ENCODE peak calls at places on chromosomes 2 and 18, in eight cellular contexts. One of them, this sample, is unnamed.

GRCh38 chr2:20641123-20641985 is 9.5 kb downstream of the HS1BP3 start:
- DNase-seq in adrenal gland: peak; percentile 92
- DNase-seq in cardiac fibroblast: peak; percentile 30
- DNase-seq in GM06990: no peak
- DNase-seq in endothelial cell: no peak
- DNase-seq in foreskin fibroblast: peak; percentile 39
- DNase-seq in nephron progenitor cell: no peak
- DNase-seq in epithelial cell of esophagus: peak; percentile 89
- DNase-seq in this sample: no peak

GRCh38 chr2:216474925-216475670 is 23.5 kb upstream of the RPL37A start:
- DNase-seq in adrenal gland: no peak
- DNase-seq in cardiac fibroblast: no peak
- DNase-seq in GM06990: peak; percentile 49
- DNase-seq in endothelial cell: no peak
- DNase-seq in foreskin fibroblast: no peak
- DNase-seq in nephron progenitor cell: no peak
- DNase-seq in epithelial cell of esophagus: no peak
- DNase-seq in this sample: no peak

GRCh38 chr2:54771166-54771565 is 47.7 kb downstream of the EML6 start:
- DNase-seq in adrenal gland: no peak
- DNase-seq in cardiac fibroblast: peak; percentile 8
- DNase-seq in GM06990: no peak
- DNase-seq in endothelial cell: no peak
- DNase-seq in foreskin fibroblast: peak; percentile 39
- DNase-seq in nephron progenitor cell: no peak
- DNase-seq in epithelial cell of esophagus: peak; percentile 91
- DNase-seq in this sample: no peak

GRCh38 chr2:233209978-233210680 is 41.3 kb upstream of the ATG16L1 start:
- DNase-seq in adrenal gland: no peak
- DNase-seq in cardiac fibroblast: no peak
- DNase-seq in GM06990: no peak
- DNase-seq in endothelial cell: no peak
- DNase-seq in foreskin fibroblast: no peak
- DNase-seq in nephron progenitor cell: no peak
- DNase-seq in epithelial cell of esophagus: peak; percentile 34
- DNase-seq in this sample: peak; percentile 64

GRCh38 chr2:157221394-157221988 is 36.0 kb upstream of the GALNT5 start:
- DNase-seq in adrenal gland: no peak
- DNase-seq in cardiac fibroblast: no peak
- DNase-seq in GM06990: no peak
- DNase-seq in endothelial cell: no peak
- DNase-seq in foreskin fibroblast: no peak
- DNase-seq in nephron progenitor cell: no peak
- DNase-seq in epithelial cell of esophagus: no peak
- DNase-seq in this sample: no peak

GRCh38 chr2:217800433-217801114 is 202.2 kb downstream of the TNS1 start:
- DNase-seq in adrenal gland: peak; percentile 14
- DNase-seq in cardiac fibroblast: no peak
- DNase-seq in GM06990: no peak
- DNase-seq in endothelial cell: no peak
- DNase-seq in foreskin fibroblast: no peak
- DNase-seq in nephron progenitor cell: no peak
- DNase-seq in epithelial cell of esophagus: no peak
- DNase-seq in this sample: no peak

GRCh38 chr18:58402247-58402646 is 226.6 kb downstream of the ALPK2 start:
- DNase-seq in adrenal gland: no peak
- DNase-seq in cardiac fibroblast: peak; percentile 74
- DNase-seq in GM06990: no peak
- DNase-seq in endothelial cell: no peak
- DNase-seq in foreskin fibroblast: no peak
- DNase-seq in nephron progenitor cell: no peak
- DNase-seq in epithelial cell of esophagus: peak; percentile 64
- DNase-seq in this sample: no peak

GRCh38 chr2:140108706-140109472 is 1328.7 kb upstream of the NXPH2 start:
- DNase-seq in adrenal gland: no peak
- DNase-seq in cardiac fibroblast: no peak
- DNase-seq in GM06990: no peak
- DNase-seq in endothelial cell: no peak
- DNase-seq in foreskin fibroblast: no peak
- DNase-seq in nephron progenitor cell: no peak
- DNase-seq in epithelial cell of esophagus: no peak
- DNase-seq in this sample: no peak

GRCh38 chr2:119682578-119682977 is 3.6 kb downstream of the TMEM177 start:
- DNase-seq in adrenal gland: no peak
- DNase-seq in cardiac fibroblast: no peak
- DNase-seq in GM06990: no peak
- DNase-seq in endothelial cell: no peak
- DNase-seq in foreskin fibroblast: no peak
- DNase-seq in nephron progenitor cell: no peak
- DNase-seq in epithelial cell of esophagus: no peak
- DNase-seq in this sample: no peak

GRCh38 chr2:240780023-240780831 is 39.8 kb downstream of the KIF1A start:
- DNase-seq in adrenal gland: no peak
- DNase-seq in cardiac fibroblast: no peak
- DNase-seq in GM06990: no peak
- DNase-seq in endothelial cell: no peak
- DNase-seq in foreskin fibroblast: no peak
- DNase-seq in nephron progenitor cell: no peak
- DNase-seq in epithelial cell of esophagus: no peak
- DNase-seq in this sample: no peak

GRCh38 chr2:197137826-197138480 is 172.6 kb downstream of the ANKRD44 start:
- DNase-seq in adrenal gland: no peak
- DNase-seq in cardiac fibroblast: peak; percentile 13
- DNase-seq in GM06990: no peak
- DNase-seq in endothelial cell: no peak
- DNase-seq in foreskin fibroblast: no peak
- DNase-seq in nephron progenitor cell: no peak
- DNase-seq in epithelial cell of esophagus: peak; percentile 46
- DNase-seq in this sample: no peak

GRCh38 chr18:60146220-60146960 is 226.2 kb downstream of the MC4R start:
- DNase-seq in adrenal gland: no peak
- DNase-seq in cardiac fibroblast: no peak
- DNase-seq in GM06990: no peak
- DNase-seq in endothelial cell: no peak
- DNase-seq in foreskin fibroblast: no peak
- DNase-seq in nephron progenitor cell: no peak
- DNase-seq in epithelial cell of esophagus: no peak
- DNase-seq in this sample: no peak

GRCh38 chr2:71720283-71720560 is 266.9 kb downstream of the DYSF start:
- DNase-seq in adrenal gland: no peak
- DNase-seq in cardiac fibroblast: no peak
- DNase-seq in GM06990: no peak
- DNase-seq in endothelial cell: no peak
- DNase-seq in foreskin fibroblast: peak; percentile 32
- DNase-seq in nephron progenitor cell: no peak
- DNase-seq in epithelial cell of esophagus: no peak
- DNase-seq in this sample: no peak

GRCh38 chr2:174412256-174412655 is 16.7 kb downstream of the SCRN3 start:
- DNase-seq in adrenal gland: no peak
- DNase-seq in cardiac fibroblast: no peak
- DNase-seq in GM06990: no peak
- DNase-seq in endothelial cell: no peak
- DNase-seq in foreskin fibroblast: no peak
- DNase-seq in nephron progenitor cell: no peak
- DNase-seq in epithelial cell of esophagus: no peak
- DNase-seq in this sample: no peak

GRCh38 chr18:27378396-27379094 is 193.4 kb upstream of the CHST9 start:
- DNase-seq in adrenal gland: no peak
- DNase-seq in cardiac fibroblast: no peak
- DNase-seq in GM06990: no peak
- DNase-seq in endothelial cell: no peak
- DNase-seq in foreskin fibroblast: no peak
- DNase-seq in nephron progenitor cell: peak; percentile 7
- DNase-seq in epithelial cell of esophagus: peak; percentile 96
- DNase-seq in this sample: no peak

GRCh38 chr18:62450546-62451395 is 72.1 kb upstream of the ZCCHC2 start:
- DNase-seq in adrenal gland: peak; percentile 88
- DNase-seq in cardiac fibroblast: peak; percentile 83
- DNase-seq in GM06990: no peak
- DNase-seq in endothelial cell: peak; percentile 60
- DNase-seq in foreskin fibroblast: peak; percentile 74
- DNase-seq in nephron progenitor cell: no peak
- DNase-seq in epithelial cell of esophagus: peak; percentile 85
- DNase-seq in this sample: no peak

GRCh38 chr2:220882507-220882906 is 689.6 kb downstream of the EPHA4 start:
- DNase-seq in adrenal gland: no peak
- DNase-seq in cardiac fibroblast: no peak
- DNase-seq in GM06990: no peak
- DNase-seq in endothelial cell: no peak
- DNase-seq in foreskin fibroblast: no peak
- DNase-seq in nephron progenitor cell: no peak
- DNase-seq in epithelial cell of esophagus: no peak
- DNase-seq in this sample: no peak
- TF ChIP-seq CTCF in adrenal gland: no peak
- TF ChIP-seq CTCF in cardiac fibroblast: no peak
- TF ChIP-seq CTCF in GM06990: no peak
- TF ChIP-seq CTCF in endothelial cell: no peak
- TF ChIP-seq CTCF in foreskin fibroblast: no peak
- TF ChIP-seq CTCF in nephron progenitor cell: no peak
- TF ChIP-seq CTCF in epithelial cell of esophagus: no peak
- TF ChIP-seq CTCF in this sample: no peak

GRCh38 chr18:77000527-77000926 is 132.1 kb downstream of the MBP start:
- DNase-seq in adrenal gland: peak; percentile 47
- DNase-seq in cardiac fibroblast: peak; percentile 60
- DNase-seq in GM06990: no peak
- DNase-seq in endothelial cell: peak; percentile 65
- DNase-seq in foreskin fibroblast: peak; percentile 27
- DNase-seq in nephron progenitor cell: peak; percentile 68
- DNase-seq in epithelial cell of esophagus: peak; percentile 48
- DNase-seq in this sample: peak; percentile 78
- TF ChIP-seq CTCF in adrenal gland: peak; percentile 97
- TF ChIP-seq CTCF in cardiac fibroblast: peak; percentile 99
- TF ChIP-seq CTCF in GM06990: peak; percentile 99
- TF ChIP-seq CTCF in endothelial cell: peak; percentile 98
- TF ChIP-seq CTCF in foreskin fibroblast: peak; percentile 99
- TF ChIP-seq CTCF in nephron progenitor cell: peak; percentile 99
- TF ChIP-seq CTCF in epithelial cell of esophagus: peak; percentile 98
- TF ChIP-seq CTCF in this sample: peak; percentile 93

DNA sequence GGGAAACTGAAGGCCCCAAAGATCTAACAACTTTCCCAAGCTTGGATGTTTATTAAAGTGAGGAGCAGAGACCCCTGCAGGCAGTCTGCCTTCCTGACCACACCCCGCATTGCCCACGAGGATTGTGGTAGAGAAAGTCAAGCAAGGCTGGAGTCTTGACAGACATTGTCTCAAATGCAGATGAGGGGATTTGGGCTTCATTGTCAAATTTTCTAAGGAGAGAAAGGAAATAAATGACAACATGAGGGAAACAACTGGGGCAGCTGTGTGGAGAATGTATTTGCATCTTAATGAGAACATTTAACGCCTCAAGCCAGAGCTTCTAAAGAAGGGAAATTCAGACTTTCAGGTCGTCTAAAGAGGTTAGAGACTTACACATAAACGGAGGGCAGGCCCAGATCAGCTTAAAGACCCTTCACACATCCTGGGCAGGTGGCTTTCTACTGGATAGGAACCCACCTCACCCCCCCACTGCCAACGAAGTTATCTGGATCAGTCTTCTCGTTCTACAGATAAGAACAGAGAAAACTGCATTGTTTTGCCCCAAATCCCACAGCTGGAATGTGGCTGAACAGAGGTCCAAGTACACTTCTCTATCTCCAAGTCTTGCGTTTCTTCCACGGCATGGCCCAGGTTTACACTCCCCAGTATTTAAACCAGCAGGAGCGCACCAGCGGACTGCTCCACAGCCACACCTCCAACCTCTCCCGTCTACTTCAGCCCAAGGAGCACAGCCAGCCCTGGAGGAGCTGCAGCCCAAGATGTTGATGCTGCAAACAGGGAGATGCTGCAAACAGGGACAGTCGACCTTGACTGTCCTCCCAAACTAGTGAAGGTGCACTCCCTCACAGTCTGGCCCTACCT is 16.2 kb upstream of the SCG2 start:
- DNase-seq in adrenal gland: no peak
- DNase-seq in cardiac fibroblast: no peak
- DNase-seq in GM06990: no peak
- DNase-seq in endothelial cell: peak; percentile 14
- DNase-seq in foreskin fibroblast: no peak
- DNase-seq in nephron progenitor cell: no peak
- DNase-seq in epithelial cell of esophagus: no peak
- DNase-seq in this sample: no peak
- TF ChIP-seq CTCF in adrenal gland: no peak
- TF ChIP-seq CTCF in cardiac fibroblast: no peak
- TF ChIP-seq CTCF in GM06990: no peak
- TF ChIP-seq CTCF in endothelial cell: no peak
- TF ChIP-seq CTCF in foreskin fibroblast: no peak
- TF ChIP-seq CTCF in nephron progenitor cell: peak; percentile 16
- TF ChIP-seq CTCF in epithelial cell of esophagus: no peak
- TF ChIP-seq CTCF in this sample: no peak

GRCh38 chr2:113809076-113809475 is 52.6 kb upstream of the SLC35F5 start:
- DNase-seq in adrenal gland: no peak
- DNase-seq in cardiac fibroblast: no peak
- DNase-seq in GM06990: no peak
- DNase-seq in endothelial cell: no peak
- DNase-seq in foreskin fibroblast: no peak
- DNase-seq in nephron progenitor cell: no peak
- DNase-seq in epithelial cell of esophagus: no peak
- DNase-seq in this sample: no peak

GRCh38 chr2:113812204-113812603 is 55.8 kb upstream of the SLC35F5 start:
- DNase-seq in adrenal gland: no peak
- DNase-seq in cardiac fibroblast: no peak
- DNase-seq in GM06990: no peak
- DNase-seq in endothelial cell: no peak
- DNase-seq in foreskin fibroblast: peak; percentile 30
- DNase-seq in nephron progenitor cell: no peak
- DNase-seq in epithelial cell of esophagus: no peak
- DNase-seq in this sample: no peak

GRCh38 chr2:113806217-113806913 is 49.9 kb upstream of the SLC35F5 start:
- DNase-seq in adrenal gland: no peak
- DNase-seq in cardiac fibroblast: no peak
- DNase-seq in GM06990: no peak
- DNase-seq in endothelial cell: no peak
- DNase-seq in foreskin fibroblast: no peak
- DNase-seq in nephron progenitor cell: no peak
- DNase-seq in epithelial cell of esophagus: peak; percentile 15
- DNase-seq in this sample: no peak

DNA sequence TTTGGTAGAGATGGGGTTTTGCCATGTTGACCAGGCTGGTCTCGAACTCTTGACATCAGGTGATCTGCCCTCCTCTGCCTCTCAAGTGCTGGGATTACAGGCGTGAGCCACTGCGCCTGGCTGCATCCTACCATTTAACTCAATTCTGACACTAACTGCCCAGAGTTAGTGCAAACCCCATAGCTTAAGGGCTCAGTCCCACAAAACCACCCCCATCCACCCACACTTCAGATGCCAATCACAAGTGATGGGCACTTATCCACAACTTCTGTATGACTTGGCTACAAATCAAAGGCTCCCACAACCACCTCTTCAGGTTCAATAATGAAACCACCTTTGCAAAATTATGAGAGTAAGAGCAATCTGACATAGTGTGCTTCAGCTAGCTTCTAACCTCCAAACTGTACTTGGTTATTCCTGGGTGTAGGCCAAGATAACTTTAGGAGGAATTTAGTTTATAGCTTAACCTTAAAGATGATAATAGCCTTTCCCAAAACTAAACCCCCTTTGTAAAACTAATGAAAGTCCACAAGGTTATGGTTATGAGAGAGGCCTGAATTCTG is 51.3 kb upstream of the SLC35F5 start:
- DNase-seq in adrenal gland: no peak
- DNase-seq in cardiac fibroblast: no peak
- DNase-seq in GM06990: no peak
- DNase-seq in endothelial cell: no peak
- DNase-seq in foreskin fibroblast: no peak
- DNase-seq in nephron progenitor cell: no peak
- DNase-seq in epithelial cell of esophagus: no peak
- DNase-seq in this sample: no peak
- TF ChIP-seq CTCF in adrenal gland: no peak
- TF ChIP-seq CTCF in cardiac fibroblast: no peak
- TF ChIP-seq CTCF in GM06990: no peak
- TF ChIP-seq CTCF in endothelial cell: no peak
- TF ChIP-seq CTCF in foreskin fibroblast: no peak
- TF ChIP-seq CTCF in nephron progenitor cell: no peak
- TF ChIP-seq CTCF in epithelial cell of esophagus: no peak
- TF ChIP-seq CTCF in this sample: no peak